ENCODE peak calls at places on chromosomes 2 and 18, in eight cellular contexts. O, R, N, V, E, M, Y and K are unnamed samples.

GRCh38 chr2:6906165-6906751 is 11.0 kb upstream of the RNF144A start:
- DNase-seq in O (no peak), R (no peak), N (no peak), V (no peak), E (no peak), M (no peak), Y (no peak), K (no peak)

GRCh38 chr2:105315314-105315713 is 14.2 kb downstream of the TGFBRAP1 start:
- DNase-seq in O (no peak), R (no peak), N (no peak), V (no peak), E (no peak), M (no peak), Y (no peak), K (no peak)

GRCh38 chr18:58223717-58224424 is 179.8 kb downstream of the NEDD4L start:
- DNase-seq in O (peak), R (peak), N (no peak), V (peak), E (peak), M (peak), Y (peak), K (no peak)

GRCh38 chr2:211126256-211126655 is 569.9 kb downstream of the CPS1 start:
- DNase-seq in O (no peak), R (no peak), N (no peak), V (no peak), E (no peak), M (no peak), Y (no peak), K (no peak)

GRCh38 chr18:24413148-24413547 is 13.3 kb upstream of the IMPACT start:
- DNase-seq in O (peak), R (peak), N (no peak), V (no peak), E (no peak), M (no peak), Y (no peak), K (no peak)

GRCh38 chr2:4715065-4715464 is 977.1 kb upstream of the SOX11 start:
- DNase-seq in O (no peak), R (no peak), N (no peak), V (no peak), E (no peak), M (no peak), Y (no peak), K (no peak)

GRCh38 chr2:185811580-185811979 is 73.0 kb downstream of the FSIP2 start:
- DNase-seq in O (no peak), R (no peak), N (no peak), V (no peak), E (no peak), M (no peak), Y (no peak), K (no peak)

GRCh38 chr2:152925540-152926448 is 207.4 kb downstream of the ARL6IP6 start:
- DNase-seq in O (peak), R (no peak), N (peak), V (no peak), E (peak), M (peak), Y (peak), K (no peak)

GRCh38 chr2:119223521-119224390 is at the start of gene STEAP3:
- DNase-seq in O (peak), R (peak), N (peak), V (peak), E (peak), M (peak), Y (peak), K (peak)

GRCh38 chr2:152715112-152715511 is 2.1 kb downstream of the PRPF40A start:
- DNase-seq in O (no peak), R (no peak), N (no peak), V (no peak), E (no peak), M (no peak), Y (no peak), K (no peak)

GRCh38 chr2:70123051-70123828 is 36.0 kb downstream of the PCBP1 start:
- DNase-seq in O (no peak), R (peak), N (peak), V (peak), E (peak), M (no peak), Y (peak), K (peak)

GRCh38 chr2:164913640-164914346 is 41.5 kb downstream of the SLC38A11 start:
- DNase-seq in O (peak), R (no peak), N (no peak), V (no peak), E (no peak), M (no peak), Y (no peak), K (no peak)

GRCh38 chr2:121386707-121387106 is 101.7 kb upstream of the TFCP2L1 start:
- DNase-seq in O (no peak), R (peak), N (no peak), V (no peak), E (no peak), M (no peak), Y (no peak), K (no peak)

GRCh38 chr2:40579247-40579646 is 127.4 kb upstream of the SLC8A1 start:
- DNase-seq in O (no peak), R (no peak), N (no peak), V (no peak), E (no peak), M (no peak), Y (no peak), K (no peak)

GRCh38 chr18:35383136-35383535 is 6.0 kb upstream of the ZNF396 start:
- DNase-seq in O (no peak), R (no peak), N (no peak), V (no peak), E (no peak), M (no peak), Y (no peak), K (no peak)

GRCh38 chr2:8676191-8676914 is 5.5 kb upstream of the ID2 start:
- DNase-seq in O (no peak), R (peak), N (peak), V (peak), E (peak), M (peak), Y (peak), K (peak)

GRCh38 chr2:16186661-16187516 is 246.5 kb downstream of the MYCN start:
- DNase-seq in O (no peak), R (no peak), N (no peak), V (no peak), E (no peak), M (no peak), Y (no peak), K (no peak)

GRCh38 chr2:239934571-239935171 is 90.5 kb downstream of the NDUFA10 start:
- DNase-seq in O (peak), R (peak), N (peak), V (peak), E (no peak), M (peak), Y (peak), K (peak)

GRCh38 chr2:173607601-173608311 is 253.1 kb downstream of the CDCA7 start:
- DNase-seq in O (no peak), R (no peak), N (no peak), V (no peak), E (no peak), M (no peak), Y (peak), K (no peak)

GRCh38 chr2:173997269-173997668 is 32.1 kb upstream of the SP3 start:
- DNase-seq in O (no peak), R (peak), N (peak), V (peak), E (peak), M (peak), Y (peak), K (peak)

GRCh38 chr18:904135-905090 is at the start of gene ADCYAP1:
- DNase-seq in O (peak), R (no peak), N (no peak), V (no peak), E (no peak), M (no peak), Y (no peak), K (peak)

GRCh38 chr2:25825238-25825637 is 53.0 kb downstream of the ASXL2 start:
- DNase-seq in O (no peak), R (no peak), N (no peak), V (no peak), E (no peak), M (no peak), Y (no peak), K (no peak)

DNA sequence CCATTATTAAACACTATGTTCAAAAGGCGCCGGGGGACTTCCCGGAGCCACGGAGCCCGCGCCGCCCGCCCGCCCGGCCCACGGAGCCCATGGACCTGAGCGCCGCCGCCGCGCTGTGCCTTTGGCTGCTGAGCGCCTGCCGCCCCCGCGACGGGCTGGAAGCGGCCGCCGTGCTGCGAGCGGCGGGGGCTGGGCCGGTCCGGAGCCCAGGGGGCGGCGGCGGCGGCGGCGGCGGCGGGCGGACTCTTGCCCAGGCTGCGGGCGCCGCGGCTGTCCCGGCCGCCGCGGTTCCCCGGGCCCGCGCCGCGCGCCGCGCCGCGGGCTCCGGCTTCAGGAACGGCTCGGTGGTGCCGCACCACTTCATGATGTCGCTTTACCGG is 197 bp downstream of the GDF7 start:
- DNase-seq in O (no peak), R (no peak), N (no peak), V (no peak), E (no peak), M (no peak), Y (no peak), K (no peak)
- H3K4me3 ChIP-seq in O (peak), R (peak), N (peak), V (peak), E (peak), M (peak), Y (peak), K (no peak)

GRCh38 chr2:96864343-96865091 is 5.4 kb downstream of the SEMA4C start:
- DNase-seq in O (no peak), R (no peak), N (no peak), V (no peak), E (peak), M (peak), Y (peak), K (no peak)
- TF ChIP-seq CTCF in O (no peak), R (no peak), N (no peak), V (no peak), E (no peak), M (peak), Y (no peak), K (no peak)

GRCh38 chr2:127909019-127909418 is 23.3 kb upstream of the AMMECR1L start:
- DNase-seq in O (peak), R (no peak), N (no peak), V (no peak), E (no peak), M (no peak), Y (no peak), K (no peak)

GRCh38 chr2:127910415-127910814 is 24.7 kb upstream of the AMMECR1L start:
- DNase-seq in O (no peak), R (no peak), N (no peak), V (no peak), E (no peak), M (no peak), Y (no peak), K (no peak)

GRCh38 chr2:127911737-127912136 is 26.0 kb upstream of the AMMECR1L start:
- DNase-seq in O (no peak), R (no peak), N (no peak), V (no peak), E (no peak), M (no peak), Y (no peak), K (no peak)

GRCh38 chr2:127901339-127902072 is 15.8 kb upstream of the AMMECR1L start:
- DNase-seq in O (no peak), R (no peak), N (peak), V (peak), E (no peak), M (no peak), Y (peak), K (no peak)

GRCh38 chr2:127906206-127906926 is 20.6 kb upstream of the AMMECR1L start:
- DNase-seq in O (no peak), R (no peak), N (no peak), V (peak), E (no peak), M (no peak), Y (no peak), K (no peak)
- H3K4me3 ChIP-seq in O (no peak), R (no peak), N (no peak), V (no peak), E (no peak), M (no peak), Y (no peak), K (no peak)

GRCh38 chr18:55777666-55778304 is 189.8 kb upstream of the TCF4 start:
- DNase-seq in O (no peak), R (no peak), N (no peak), V (no peak), E (no peak), M (no peak), Y (peak), K (no peak)

GRCh38 chr18:55779461-55779710 is 191.4 kb upstream of the TCF4 start:
- DNase-seq in O (no peak), R (no peak), N (no peak), V (no peak), E (no peak), M (peak), Y (peak), K (no peak)

GRCh38 chr18:55778731-55779460 is 190.9 kb upstream of the TCF4 start:
- DNase-seq in O (no peak), R (no peak), N (no peak), V (no peak), E (no peak), M (no peak), Y (no peak), K (no peak)

GRCh38 chr18:55774505-55774904 is 186.5 kb upstream of the TCF4 start:
- DNase-seq in O (no peak), R (no peak), N (no peak), V (no peak), E (no peak), M (no peak), Y (no peak), K (no peak)

GRCh38 chr18:55775972-55776371 is 188.0 kb upstream of the TCF4 start:
- DNase-seq in O (no peak), R (no peak), N (no peak), V (no peak), E (no peak), M (no peak), Y (no peak), K (no peak)
- TF ChIP-seq CTCF in O (no peak), R (no peak), N (no peak), V (no peak), E (no peak), M (no peak), Y (peak), K (no peak)

GRCh38 chr18:26621161-26622026 is 73.0 kb upstream of the KCTD1 start:
- DNase-seq in O (peak), R (peak), N (no peak), V (no peak), E (peak), M (peak), Y (peak), K (no peak)
- H3K4me3 ChIP-seq in O (peak), R (no peak), N (no peak), V (no peak), E (no peak), M (peak), Y (no peak), K (no peak)